ENCODE peak calls at places on chromosomes 13 and 19, in seven cellular contexts. D, N, L, S, X, P and A are unnamed samples.

GRCh38 chr13:59680429-59681024 is 483.2 kb downstream of the DIAPH3 start:
- DNase-seq in D (no peak), N (peak; percentile 4), L (no peak), S (no peak), X (no peak), P (no peak), A (peak; percentile 39)

GRCh38 chr13:112781881-112782361 is 92.1 kb downstream of the ATP11A start:
- DNase-seq in D (no peak), N (no peak), L (peak; percentile 56), S (no peak), X (no peak), P (peak; percentile 25), A (no peak)

GRCh38 chr13:52599853-52600603 is 42.2 kb upstream of the HNRNPA1L2 start:
- DNase-seq in D (peak; percentile 60), N (no peak), L (peak; percentile 18), S (peak; percentile 67), X (no peak), P (no peak), A (no peak)

GRCh38 chr19:16402076-16402475 is 69.7 kb downstream of the EPS15L1 start:
- DNase-seq in D (peak; percentile 13), N (no peak), L (no peak), S (no peak), X (no peak), P (no peak), A (no peak)

GRCh38 chr13:36822786-36823185 is 3.8 kb downstream of the RFXAP start:
- DNase-seq in D (no peak), N (no peak), L (peak; percentile 26), S (no peak), X (no peak), P (no peak), A (no peak)

GRCh38 chr13:85508683-85509329 is 290.4 kb downstream of the SLITRK6 start:
- DNase-seq in D (no peak), N (no peak), L (peak; percentile 29), S (peak; percentile 59), X (no peak), P (no peak), A (no peak)

GRCh38 chr13:19587635-19588300 is 26.4 kb upstream of the TPTE2 start:
- DNase-seq in D (no peak), N (peak; percentile 40), L (peak; percentile 10), S (no peak), X (no peak), P (no peak), A (peak; percentile 47)

GRCh38 chr19:2552859-2553258 is 76.9 kb downstream of the GADD45B start:
- DNase-seq in D (peak; percentile 47), N (peak; percentile 54), L (no peak), S (no peak), X (peak; percentile 65), P (no peak), A (peak; percentile 91)

GRCh38 chr13:110322126-110322827 is 15.2 kb downstream of the COL4A2 start:
- DNase-seq in D (no peak), N (no peak), L (no peak), S (peak; percentile 15), X (no peak), P (no peak), A (no peak)
- H3K4me1 ChIP-seq in D (peaks cover 12% of the 10 kb centered on the region), N (no peaks in the 10 kb centered on the region), L (peaks cover 86% of the 10 kb centered on the region), S (peaks cover 3% of the 10 kb centered on the region), X (peaks cover 9% of the 10 kb centered on the region), P (peaks cover 90% of the 10 kb centered on the region), A (no peaks in the 10 kb centered on the region)

GRCh38 chr19:5080809-5081208 is 111.9 kb downstream of the KDM4B start:
- DNase-seq in D (no peak), N (no peak), L (no peak), S (no peak), X (no peak), P (no peak), A (no peak)

GRCh38 chr19:5078666-5079409 is 109.9 kb downstream of the KDM4B start:
- DNase-seq in D (no peak), N (no peak), L (no peak), S (no peak), X (no peak), P (no peak), A (no peak)

GRCh38 chr19:5080030-5080644 is 111.2 kb downstream of the KDM4B start:
- DNase-seq in D (no peak), N (no peak), L (no peak), S (no peak), X (no peak), P (no peak), A (no peak)

GRCh38 chr19:5078179-5078578 is 109.3 kb downstream of the KDM4B start:
- DNase-seq in D (no peak), N (no peak), L (no peak), S (no peak), X (no peak), P (no peak), A (no peak)

GRCh38 chr19:5079410-5079774 is 110.5 kb downstream of the KDM4B start:
- DNase-seq in D (no peak), N (no peak), L (no peak), S (no peak), X (no peak), P (no peak), A (no peak)
- H3K4me1 ChIP-seq in D (no peaks in the 10 kb centered on the region), N (no peaks in the 10 kb centered on the region), L (peaks cover 7% of the 10 kb centered on the region), S (no peaks in the 10 kb centered on the region), X (no peaks in the 10 kb centered on the region), P (no peaks in the 10 kb centered on the region), A (no peaks in the 10 kb centered on the region)

DNA sequence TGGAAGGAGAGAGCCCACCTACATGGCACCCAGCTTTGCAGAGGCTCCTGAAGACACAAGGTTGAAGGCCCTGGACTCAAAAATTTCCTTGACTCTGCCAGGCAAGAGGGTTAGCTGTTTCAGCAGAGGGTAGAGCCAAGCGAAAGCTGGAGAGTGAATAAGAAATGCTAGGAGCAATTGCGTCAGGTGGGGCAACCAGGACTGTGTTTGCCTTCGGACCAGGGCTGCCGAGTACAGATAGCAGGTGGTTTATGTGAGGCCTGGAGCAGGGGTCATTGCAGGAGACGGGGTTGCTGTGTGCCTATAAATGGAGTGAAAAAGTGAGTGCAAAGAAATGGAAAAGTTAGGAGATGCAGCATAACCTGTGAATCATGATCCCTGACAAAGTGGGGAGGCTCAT is 59.1 kb downstream of the IRS2 start:
- DNase-seq in D (no peak), N (no peak), L (no peak), S (no peak), X (no peak), P (peak; percentile 59), A (no peak)
- H3K4me1 ChIP-seq in D (no peaks in the 10 kb centered on the region), N (peaks cover 8% of the 10 kb centered on the region), L (peaks cover 9% of the 10 kb centered on the region), S (peaks cover 7% of the 10 kb centered on the region), X (no peaks in the 10 kb centered on the region), P (peaks cover 7% of the 10 kb centered on the region), A (no peaks in the 10 kb centered on the region)

GRCh38 chr13:90386090-90386489 is 961.4 kb upstream of the MIR17HG start:
- DNase-seq in D (no peak), N (no peak), L (no peak), S (no peak), X (no peak), P (no peak), A (no peak)
- H3K4me1 ChIP-seq in D (no peaks in the 10 kb centered on the region), N (no peaks in the 10 kb centered on the region), L (no peaks in the 10 kb centered on the region), S (no peaks in the 10 kb centered on the region), X (no peaks in the 10 kb centered on the region), P (no peaks in the 10 kb centered on the region), A (no peaks in the 10 kb centered on the region)

DNA sequence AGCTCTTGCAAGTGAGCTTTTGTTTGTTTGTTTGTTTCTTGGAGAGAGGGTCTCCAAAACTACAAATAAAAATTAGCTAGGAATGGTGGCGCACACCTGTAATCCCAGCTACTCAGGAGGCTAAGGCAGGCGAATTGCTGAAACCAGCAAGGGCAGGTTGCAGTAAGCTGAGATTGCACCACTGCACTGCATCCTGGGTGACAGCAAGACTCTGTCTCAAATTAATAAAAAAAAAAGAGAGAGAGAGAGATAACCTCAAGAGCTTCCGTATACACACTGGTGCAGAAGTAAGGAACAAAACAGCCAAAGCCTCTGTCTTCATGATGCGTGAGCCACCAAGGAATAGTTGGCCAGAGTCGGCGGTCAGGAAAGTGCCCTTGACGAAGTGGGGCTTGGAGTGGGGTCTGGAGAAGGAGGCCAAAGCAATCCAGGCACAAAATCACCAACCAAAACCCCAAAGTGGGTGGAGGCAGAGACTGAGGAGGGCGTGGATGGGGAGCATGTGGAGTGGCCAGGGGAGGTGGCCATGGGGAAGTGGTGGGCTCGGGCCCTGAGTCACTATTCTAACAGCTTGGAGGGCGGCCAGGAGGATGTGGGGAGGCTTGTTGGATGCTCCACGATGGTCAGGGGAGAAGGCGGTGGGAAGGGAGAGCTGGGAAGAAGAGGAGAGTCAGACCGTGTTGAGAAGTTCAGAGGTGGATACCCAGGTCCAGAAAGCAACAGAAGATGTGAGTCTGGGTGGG is 21.2 kb upstream of the TOMM40 start:
- DNase-seq in D (peak; percentile 87), N (no peak), L (peak; percentile 92), S (no peak), X (peak; percentile 28), P (no peak), A (no peak)
- H3K4me1 ChIP-seq in D (no peaks in the 10 kb centered on the region), N (no peaks in the 10 kb centered on the region), L (peaks cover 24% of the 10 kb centered on the region), S (no peaks in the 10 kb centered on the region), X (peaks cover 11% of the 10 kb centered on the region), P (no peaks in the 10 kb centered on the region), A (no peaks in the 10 kb centered on the region)

DNA sequence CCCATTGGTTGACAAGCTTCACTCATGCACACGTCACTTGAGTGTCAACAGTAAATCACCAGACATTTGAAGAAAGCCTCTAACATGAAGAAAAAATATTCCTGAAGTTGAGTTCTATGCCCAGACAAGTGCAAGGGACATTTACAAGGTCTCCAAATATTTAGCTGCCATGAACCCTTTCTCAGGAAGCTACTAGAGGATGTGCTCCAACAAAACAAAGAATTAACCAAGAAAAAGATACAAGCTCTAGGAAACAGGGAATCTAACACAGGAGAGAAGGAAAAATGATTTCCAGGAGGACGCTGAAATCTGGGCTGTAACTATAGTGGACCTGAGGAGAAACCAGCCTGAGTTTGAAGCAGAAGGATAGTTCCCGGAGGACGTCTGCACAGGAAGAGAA is 45.7 kb upstream of the KATNAL1 start:
- DNase-seq in D (no peak), N (no peak), L (no peak), S (no peak), X (no peak), P (no peak), A (no peak)
- H3K4me1 ChIP-seq in D (no peaks in the 10 kb centered on the region), N (peaks cover 4% of the 10 kb centered on the region), L (no peaks in the 10 kb centered on the region), S (no peaks in the 10 kb centered on the region), X (no peaks in the 10 kb centered on the region), P (peaks cover 8% of the 10 kb centered on the region), A (peaks cover 1% of the 10 kb centered on the region)

GRCh38 chr19:50432221-50432626 is 468 bp upstream of the MYBPC2 start:
- DNase-seq in D (no peak), N (no peak), L (no peak), S (no peak), X (no peak), P (no peak), A (no peak)

GRCh38 chr19:50431343-50432220 is 1.1 kb upstream of the MYBPC2 start:
- DNase-seq in D (peak; percentile 91), N (peak; percentile 95), L (peak; percentile 33), S (peak; percentile 90), X (peak; percentile 84), P (peak; percentile 89), A (peak; percentile 87)

GRCh38 chr19:50428768-50429463 is 3.8 kb upstream of the MYBPC2 start:
- DNase-seq in D (no peak), N (no peak), L (no peak), S (no peak), X (no peak), P (no peak), A (no peak)

GRCh38 chr19:50432658-50433057 is at the start of gene MYBPC2:
- DNase-seq in D (no peak), N (no peak), L (no peak), S (no peak), X (peak; percentile 40), P (peak; percentile 31), A (no peak)

GRCh38 chr19:50430888-50431342 is 1.8 kb upstream of the MYBPC2 start:
- DNase-seq in D (no peak), N (no peak), L (no peak), S (no peak), X (peak; percentile 69), P (no peak), A (no peak)
- H3K4me1 ChIP-seq in D (no peaks in the 10 kb centered on the region), N (peaks cover 12% of the 10 kb centered on the region), L (peaks cover 11% of the 10 kb centered on the region), S (peaks cover 3% of the 10 kb centered on the region), X (peaks cover 19% of the 10 kb centered on the region), P (peaks cover 32% of the 10 kb centered on the region), A (peaks cover 11% of the 10 kb centered on the region)

GRCh38 chr13:99746857-99747710 is 224.5 kb downstream of the ZIC5 start:
- DNase-seq in D (no peak), N (no peak), L (no peak), S (peak; percentile 67), X (no peak), P (no peak), A (no peak)
- H3K4me1 ChIP-seq in D (no peaks in the 10 kb centered on the region), N (no peaks in the 10 kb centered on the region), L (no peaks in the 10 kb centered on the region), S (peaks cover 21% of the 10 kb centered on the region), X (peaks cover 3% of the 10 kb centered on the region), P (peaks cover 3% of the 10 kb centered on the region), A (no peaks in the 10 kb centered on the region)